ENCODE peak calls at places on chromosome 12, in five cellular contexts. C, Z, N, K and J are unnamed samples.

GRCh38 chr12:103986823-103987222 is 21.2 kb downstream of the TDG start:
- DNase-seq in C (no peak), Z (no peak), N (no peak), K (no peak), J (no peak)

GRCh38 chr12:110179291-110179690 is 55.1 kb downstream of the IFT81 start:
- DNase-seq in C (no peak), Z (no peak), N (peak; percentile 53), K (peak; percentile 50), J (peak; percentile 71)

GRCh38 chr12:4388662-4389061 is 9.2 kb upstream of the FGF23 start:
- DNase-seq in C (no peak), Z (no peak), N (no peak), K (no peak), J (no peak)

GRCh38 chr12:130952545-130952954 is 1.2 kb upstream of the ADGRD1 start:
- DNase-seq in C (no peak), Z (no peak), N (no peak), K (no peak), J (no peak)

GRCh38 chr12:114399664-114400211 is 6.2 kb downstream of the TBX5 start:
- DNase-seq in C (no peak), Z (no peak), N (no peak), K (no peak), J (no peak)

GRCh38 chr12:113660941-113661340 is 189.3 kb upstream of the LHX5 start:
- DNase-seq in C (no peak), Z (no peak), N (no peak), K (no peak), J (no peak)

GRCh38 chr12:4272014-4272975 is 1.3 kb upstream of the CCND2 start:
- DNase-seq in C (peak; percentile 90), Z (no peak), N (peak; percentile 88), K (no peak), J (peak; percentile 88)

GRCh38 chr12:96249196-96250118 is 55.3 kb downstream of the ELK3 start:
- DNase-seq in C (no peak), Z (no peak), N (no peak), K (no peak), J (no peak)

GRCh38 chr12:48717252-48717695 is 767 bp upstream of the CCNT1 start:
- DNase-seq in C (no peak), Z (no peak), N (no peak), K (no peak), J (no peak)

GRCh38 chr12:51217133-51217967 is 512 bp downstream of the POU6F1 start:
- DNase-seq in C (no peak), Z (peak; percentile 79), N (peak; percentile 67), K (no peak), J (no peak)

GRCh38 chr12:72011374-72011773 is 72.7 kb downstream of the TPH2 start:
- DNase-seq in C (no peak), Z (no peak), N (no peak), K (no peak), J (no peak)

GRCh38 chr12:57216014-57216891 is at the start of gene NXPH4:
- DNase-seq in C (peak; percentile 34), Z (peak; percentile 44), N (peak; percentile 66), K (peak; percentile 40), J (no peak)

GRCh38 chr12:3712209-3712992 is 40.5 kb downstream of the CRACR2A start:
- DNase-seq in C (no peak), Z (no peak), N (no peak), K (no peak), J (no peak)

GRCh38 chr12:131755305-131756113 is 44.6 kb downstream of the SFSWAP start:
- DNase-seq in C (peak; percentile 35), Z (peak; percentile 42), N (no peak), K (peak; percentile 61), J (no peak)

GRCh38 chr12:4118017-4118510 is 155.5 kb upstream of the CCND2 start:
- DNase-seq in C (peak; percentile 55), Z (no peak), N (peak; percentile 76), K (no peak), J (peak; percentile 41)

GRCh38 chr12:53232641-53233538 is 881 bp upstream of the RARG start:
- DNase-seq in C (peak; percentile 50), Z (peak; percentile 64), N (peak; percentile 84), K (peak; percentile 49), J (peak; percentile 84)

GRCh38 chr12:44876554-44877275 is 600 bp upstream of the NELL2 start:
- DNase-seq in C (peak; percentile 14), Z (peak; percentile 46), N (peak; percentile 40), K (peak; percentile 17), J (no peak)

GRCh38 chr12:93050026-93050747 is 121.1 kb upstream of the EEA1 start:
- DNase-seq in C (no peak), Z (no peak), N (no peak), K (peak; percentile 40), J (peak; percentile 45)

GRCh38 chr12:119448737-119449136 is 114.2 kb downstream of the CCDC60 start:
- DNase-seq in C (no peak), Z (no peak), N (no peak), K (peak; percentile 67), J (no peak)

GRCh38 chr12:30719060-30719459 is 23.4 kb upstream of the IPO8 start:
- DNase-seq in C (no peak), Z (no peak), N (no peak), K (peak; percentile 27), J (peak; percentile 84)

GRCh38 chr12:89414322-89414721 is 62.0 kb upstream of the DUSP6 start:
- DNase-seq in C (no peak), Z (no peak), N (no peak), K (no peak), J (no peak)

GRCh38 chr12:31118831-31119530 is 45.3 kb downstream of the DDX11 start:
- DNase-seq in C (peak; percentile 18), Z (peak; percentile 49), N (no peak), K (no peak), J (no peak)

GRCh38 chr12:58288191-58288590 is 346.8 kb downstream of the ATP23 start:
- DNase-seq in C (no peak), Z (no peak), N (no peak), K (no peak), J (no peak)

GRCh38 chr12:1054103-1054838 is 63.2 kb downstream of the ERC1 start:
- DNase-seq in C (no peak), Z (no peak), N (no peak), K (no peak), J (no peak)

GRCh38 chr12:112182499-112182898 is 57.1 kb downstream of the TRAFD1 start:
- DNase-seq in C (no peak), Z (no peak), N (no peak), K (no peak), J (no peak)

GRCh38 chr12:132056320-132056719 is 87.8 kb downstream of the DDX51 start:
- DNase-seq in C (no peak), Z (no peak), N (no peak), K (no peak), J (no peak)

GRCh38 chr12:5220835-5221234 is 177.2 kb downstream of the KCNA5 start:
- DNase-seq in C (no peak), Z (no peak), N (no peak), K (no peak), J (no peak)

GRCh38 chr12:131860472-131861260 is 32.5 kb downstream of the MMP17 start:
- DNase-seq in C (no peak), Z (peak; percentile 92), N (no peak), K (peak; percentile 95), J (peak; percentile 73)

GRCh38 chr12:87667378-87667777 is 361.8 kb downstream of the C12orf50 start:
- DNase-seq in C (no peak), Z (no peak), N (no peak), K (peak; percentile 61), J (no peak)

GRCh38 chr12:69932154-69932553 is 107.1 kb downstream of the MYRFL start:
- DNase-seq in C (no peak), Z (no peak), N (no peak), K (no peak), J (no peak)

GRCh38 chr12:52342781-52343490 is 21.7 kb upstream of the KRT83 start:
- DNase-seq in C (no peak), Z (no peak), N (no peak), K (no peak), J (no peak)

GRCh38 chr12:86334071-86334470 is 77.9 kb upstream of the MGAT4C start:
- DNase-seq in C (no peak), Z (no peak), N (no peak), K (no peak), J (no peak)

GRCh38 chr12:83664650-83665049 is 977.9 kb downstream of the TMTC2 start:
- DNase-seq in C (no peak), Z (no peak), N (no peak), K (no peak), J (no peak)

GRCh38 chr12:55974308-55974724 is 438 bp downstream of the RAB5B start:
- DNase-seq in C (no peak), Z (peak; percentile 60), N (peak; percentile 75), K (peak; percentile 40), J (peak; percentile 36)

GRCh38 chr12:121943926-121944325 is 25.5 kb downstream of the CFAP251 start:
- DNase-seq in C (no peak), Z (no peak), N (no peak), K (no peak), J (peak; percentile 32)

GRCh38 chr12:72179841-72180240 is 92.3 kb upstream of the TRHDE start:
- DNase-seq in C (no peak), Z (no peak), N (no peak), K (no peak), J (no peak)

GRCh38 chr12:4454315-4454860 is 8.8 kb upstream of the FGF6 start:
- DNase-seq in C (no peak), Z (no peak), N (no peak), K (no peak), J (no peak)

GRCh38 chr12:78181544-78182162 is 351.0 kb downstream of the NAV3 start:
- DNase-seq in C (no peak), Z (peak; percentile 0), N (no peak), K (peak; percentile 73), J (no peak)

GRCh38 chr12:12661086-12661485 is 34.9 kb downstream of the GPR19 start:
- DNase-seq in C (no peak), Z (no peak), N (no peak), K (peak; percentile 36), J (peak; percentile 29)

GRCh38 chr12:132170094-132170636 is 25.9 kb downstream of the NOC4L start:
- DNase-seq in C (no peak), Z (no peak), N (peak; percentile 72), K (peak; percentile 63), J (no peak)